ENCODE peak calls at places on chromosome 2, in ten cellular contexts. J, S, G, P, D, N, H, I, C and A are unnamed samples.

GRCh38 chr2:38603402-38604265 is 906 bp upstream of the HNRNPLL start:
- DNase-seq in J (peak; percentile 78), S (peak; percentile 89), G (peak; percentile 85), P (peak; percentile 49), D (no peak), N (peak; percentile 81), H (no peak), I (peak; percentile 73), C (peak; percentile 77), A (peak; percentile 87)

GRCh38 chr2:88746929-88747490 is 55.5 kb downstream of the RPIA start:
- DNase-seq in J (no peak), S (no peak), G (no peak), P (no peak), D (no peak), N (no peak), H (no peak), I (no peak), C (no peak), A (no peak)

GRCh38 chr2:53202063-53202462 is 565.5 kb upstream of the CHAC2 start:
- DNase-seq in J (no peak), S (no peak), G (no peak), P (no peak), D (peak; percentile 76), N (peak; percentile 41), H (peak; percentile 63), I (no peak), C (no peak), A (no peak)

GRCh38 chr2:48249631-48250473 is 280.1 kb upstream of the STON1 start:
- DNase-seq in J (no peak), S (no peak), G (peak; percentile 92), P (no peak), D (no peak), N (peak; percentile 46), H (no peak), I (no peak), C (no peak), A (no peak)

GRCh38 chr2:225276207-225276606 is 123.3 kb upstream of the NYAP2 start:
- DNase-seq in J (no peak), S (no peak), G (no peak), P (no peak), D (no peak), N (no peak), H (no peak), I (peak; percentile 19), C (no peak), A (no peak)

GRCh38 chr2:138922973-138923563 is 142.9 kb upstream of the NXPH2 start:
- DNase-seq in J (no peak), S (no peak), G (no peak), P (no peak), D (peak; percentile 4), N (peak; percentile 16), H (no peak), I (peak; percentile 32), C (no peak), A (no peak)

GRCh38 chr2:126893153-126893552 is 5.5 kb upstream of the TEX51 start:
- DNase-seq in J (no peak), S (no peak), G (no peak), P (no peak), D (no peak), N (no peak), H (no peak), I (no peak), C (no peak), A (no peak)

GRCh38 chr2:71536311-71536710 is 83.0 kb downstream of the DYSF start:
- DNase-seq in J (no peak), S (peak; percentile 20), G (no peak), P (no peak), D (no peak), N (no peak), H (peak; percentile 47), I (no peak), C (no peak), A (no peak)

GRCh38 chr2:221896505-221897151 is 324.5 kb upstream of the EPHA4 start:
- DNase-seq in J (peak; percentile 29), S (no peak), G (no peak), P (no peak), D (no peak), N (no peak), H (no peak), I (no peak), C (no peak), A (no peak)

GRCh38 chr2:239916205-239917127 is 108.7 kb downstream of the NDUFA10 start:
- DNase-seq in J (no peak), S (peak; percentile 11), G (no peak), P (no peak), D (no peak), N (no peak), H (no peak), I (no peak), C (no peak), A (no peak)

GRCh38 chr2:206305523-206306245 is 31.2 kb downstream of the ZDBF2 start:
- DNase-seq in J (no peak), S (no peak), G (no peak), P (no peak), D (no peak), N (no peak), H (no peak), I (no peak), C (no peak), A (no peak)

GRCh38 chr2:100140582-100140981 is 1.8 kb downstream of the AFF3 start:
- DNase-seq in J (no peak), S (no peak), G (peak; percentile 14), P (no peak), D (no peak), N (no peak), H (no peak), I (peak; percentile 71), C (no peak), A (no peak)

GRCh38 chr2:176177580-176178270 is 10.7 kb upstream of the HOXD1 start:
- DNase-seq in J (no peak), S (peak; percentile 67), G (no peak), P (no peak), D (no peak), N (no peak), H (no peak), I (no peak), C (no peak), A (peak; percentile 18)

GRCh38 chr2:197434541-197435513 is at the start of gene SF3B1:
- DNase-seq in J (peak; percentile 98), S (peak; percentile 97), G (peak; percentile 99), P (peak; percentile 94), D (peak; percentile 99), N (peak; percentile 97), H (peak; percentile 89), I (peak; percentile 99), C (peak; percentile 98), A (peak; percentile 99)

GRCh38 chr2:160140471-160140870 is 59.6 kb downstream of the ITGB6 start:
- DNase-seq in J (no peak), S (no peak), G (no peak), P (no peak), D (no peak), N (no peak), H (no peak), I (no peak), C (no peak), A (no peak)

GRCh38 chr2:113028112-113028511 is 22.9 kb downstream of the IL36A start:
- DNase-seq in J (no peak), S (no peak), G (no peak), P (no peak), D (no peak), N (no peak), H (no peak), I (no peak), C (no peak), A (no peak)

GRCh38 chr2:226738821-226739507 is 60.7 kb downstream of the IRS1 start:
- DNase-seq in J (no peak), S (no peak), G (no peak), P (no peak), D (no peak), N (peak; percentile 19), H (no peak), I (no peak), C (no peak), A (no peak)

GRCh38 chr2:2226326-2226725 is 104.7 kb downstream of the MYT1L start:
- DNase-seq in J (no peak), S (no peak), G (no peak), P (no peak), D (no peak), N (peak; percentile 63), H (no peak), I (no peak), C (no peak), A (no peak)

GRCh38 chr2:109117780-109118179 is 11.2 kb upstream of the SH3RF3 start:
- DNase-seq in J (no peak), S (no peak), G (no peak), P (no peak), D (no peak), N (no peak), H (no peak), I (no peak), C (no peak), A (no peak)

GRCh38 chr2:28423856-28424605 is 31.4 kb downstream of the FOSL2 start:
- DNase-seq in J (no peak), S (no peak), G (peak; percentile 75), P (no peak), D (no peak), N (no peak), H (no peak), I (peak; percentile 9), C (no peak), A (no peak)

GRCh38 chr2:65880451-65880850 is 448.1 kb upstream of the SPRED2 start:
- DNase-seq in J (no peak), S (no peak), G (no peak), P (no peak), D (no peak), N (no peak), H (no peak), I (no peak), C (no peak), A (no peak)

GRCh38 chr2:46803551-46803885 is 112.1 kb downstream of the MCFD2 start:
- DNase-seq in J (no peak), S (no peak), G (no peak), P (no peak), D (no peak), N (peak; percentile 67), H (no peak), I (no peak), C (no peak), A (no peak)

GRCh38 chr2:195533771-195534642 is 123.0 kb upstream of the SLC39A10 start:
- DNase-seq in J (peak; percentile 63), S (no peak), G (no peak), P (no peak), D (peak; percentile 62), N (no peak), H (peak; percentile 89), I (peak; percentile 8), C (peak; percentile 61), A (peak; percentile 33)

GRCh38 chr2:134153481-134153880 is 100.4 kb upstream of the MGAT5 start:
- DNase-seq in J (no peak), S (no peak), G (no peak), P (no peak), D (no peak), N (no peak), H (no peak), I (no peak), C (no peak), A (no peak)

GRCh38 chr2:124983595-124983994 is 958.5 kb downstream of the CNTNAP5 start:
- DNase-seq in J (no peak), S (no peak), G (no peak), P (no peak), D (peak; percentile 73), N (no peak), H (no peak), I (no peak), C (no peak), A (no peak)

GRCh38 chr2:225025917-225026571 is 16.2 kb downstream of the DOCK10 start:
- DNase-seq in J (no peak), S (no peak), G (peak; percentile 84), P (no peak), D (no peak), N (no peak), H (peak; percentile 65), I (no peak), C (no peak), A (no peak)

GRCh38 chr2:8412586-8412985 is 269.3 kb upstream of the ID2 start:
- DNase-seq in J (peak; percentile 70), S (no peak), G (no peak), P (no peak), D (no peak), N (peak; percentile 8), H (no peak), I (no peak), C (no peak), A (no peak)

GRCh38 chr2:86239745-86240144 is 40.5 kb downstream of the MRPL35 start:
- DNase-seq in J (no peak), S (no peak), G (no peak), P (no peak), D (no peak), N (no peak), H (no peak), I (no peak), C (no peak), A (no peak)